ENCODE peak calls at places on chromosome 22, in seven cellular contexts. Z is dorsolateral prefrontal cortex, H is HFF-Myc, T is choroid plexus epithelial cell, G is gastrocnemius medialis, A is IMR-90, W is stomach. S is an unnamed sample.

GRCh38 chr22:37784829-37785495 is 22.8 kb upstream of the GCAT start:
- DNase-seq in T (no peak), A (no peak), W (peak), H (no peak), Z (no peak), G (peak), S (no peak)

GRCh38 chr22:45531944-45532631 is 29.4 kb downstream of the FBLN1 start:
- DNase-seq in W (no peak), H (no peak), A (no peak), T (no peak), G (no peak), Z (no peak), S (no peak)

GRCh38 chr22:32237905-32238304 is 17.2 kb downstream of the SLC5A4 start:
- DNase-seq in A (no peak), T (no peak), G (no peak), H (no peak), Z (no peak), W (no peak), S (no peak)

GRCh38 chr22:42261266-42261665 is 9.2 kb downstream of the TCF20 start:
- DNase-seq in H (no peak), G (no peak), T (peak), A (peak), Z (no peak), W (no peak), S (peak)

GRCh38 chr22:47213571-47214230 is 451.3 kb downstream of the TBC1D22A start:
- DNase-seq in Z (no peak), G (no peak), W (peak), A (no peak), T (peak), H (no peak), S (no peak)

GRCh38 chr22:17265649-17266248 is 46.5 kb upstream of the ADA2 start:
- DNase-seq in T (no peak), A (no peak), Z (no peak), H (no peak), W (no peak), G (peak), S (no peak)

GRCh38 chr22:37198290-37199102 is 10.4 kb upstream of the C1QTNF6 start:
- DNase-seq in H (no peak), Z (peak), G (peak), W (peak), T (peak), A (peak), S (peak)

GRCh38 chr22:17477401-17477833 is 85.9 kb upstream of the SLC25A18 start:
- DNase-seq in Z (no peak), A (no peak), W (no peak), G (peak), T (peak), H (no peak), S (no peak)

GRCh38 chr22:30025187-30025586 is 55.1 kb upstream of the HORMAD2 start:
- DNase-seq in W (peak), H (no peak), G (no peak), T (no peak), A (no peak), Z (no peak), S (no peak)

GRCh38 chr22:44505796-44506354 is 7.8 kb upstream of the RTL6 start:
- DNase-seq in Z (no peak), W (no peak), G (no peak), H (no peak), A (no peak), T (no peak), S (no peak)

GRCh38 chr22:45493286-45493771 is 9.4 kb upstream of the FBLN1 start:
- DNase-seq in G (peak), H (no peak), T (peak), W (no peak), Z (no peak), A (no peak), S (peak)

GRCh38 chr22:23895599-23896144 is 1.5 kb downstream of the MIF start:
- DNase-seq in G (no peak), H (no peak), T (no peak), W (no peak), A (no peak), Z (no peak), S (no peak)

GRCh38 chr22:44848296-44848741 is 95.9 kb downstream of the ARHGAP8 start:
- DNase-seq in T (no peak), H (no peak), A (peak), Z (no peak), W (no peak), G (no peak), S (no peak)

GRCh38 chr22:32338757-32339156 is 18.9 kb upstream of the RFPL3 start:
- DNase-seq in Z (no peak), W (no peak), T (no peak), G (no peak), A (no peak), H (no peak), S (no peak)

GRCh38 chr22:25554321-25555088 is 10.0 kb upstream of the GRK3 start:
- DNase-seq in Z (no peak), W (no peak), T (no peak), H (no peak), G (no peak), A (no peak), S (no peak)

GRCh38 chr22:33579448-33580093 is 340.7 kb downstream of the LARGE1 start:
- DNase-seq in T (peak), Z (no peak), H (peak), A (peak), W (peak), G (peak), S (peak)

GRCh38 chr22:37563153-37564081 is 3.1 kb downstream of the CDC42EP1 start:
- DNase-seq in A (peak), W (peak), Z (peak), G (peak), H (peak), T (peak), S (peak)

GRCh38 chr22:44245438-44245837 is 64.7 kb downstream of the PARVG start:
- DNase-seq in T (no peak), Z (no peak), A (no peak), G (no peak), H (no peak), W (peak), S (no peak)

GRCh38 chr22:45319319-45319675 is 9.6 kb downstream of the FAM118A start:
- DNase-seq in G (no peak), T (peak), W (no peak), H (no peak), A (peak), Z (no peak), S (peak)

GRCh38 chr22:46961591-46962290 is 199.3 kb downstream of the TBC1D22A start:
- DNase-seq in H (no peak), Z (no peak), W (peak), G (no peak), T (no peak), A (no peak), S (no peak)

GRCh38 chr22:24952837-24953293 is 349 bp downstream of the KIAA1671 start:
- DNase-seq in Z (peak), A (peak), T (peak), G (peak), W (peak), H (no peak), S (peak)

GRCh38 chr22:44640618-44641155 is 61.3 kb upstream of the PRR5 start:
- DNase-seq in W (no peak), Z (no peak), G (no peak), H (no peak), T (no peak), A (no peak), S (no peak)

GRCh38 chr22:24944224-24944937 is 2.1 kb downstream of the LHFPL7 start:
- DNase-seq in Z (no peak), G (no peak), A (no peak), W (no peak), H (no peak), T (no peak), S (no peak)

GRCh38 chr22:38724926-38725571 is 19.3 kb downstream of the GTPBP1 start:
- DNase-seq in G (no peak), A (peak), Z (no peak), W (no peak), H (no peak), T (peak), S (peak)

GRCh38 chr22:42969348-42969975 is 45.5 kb downstream of the PACSIN2 start:
- DNase-seq in Z (no peak), A (peak), G (no peak), T (peak), H (peak), W (no peak), S (peak)

GRCh38 chr22:23315341-23315917 is 135.1 kb downstream of the BCR start:
- DNase-seq in T (peak), G (peak), H (peak), A (peak), W (peak), Z (peak), S (peak)

GRCh38 chr22:24601217-24602104 is 1.5 kb upstream of the GGT1 start:
- DNase-seq in W (peak), Z (no peak), G (no peak), A (no peak), H (no peak), T (no peak), S (no peak)

GRCh38 chr22:29523761-29524160 is 29.8 kb downstream of the THOC5 start:
- DNase-seq in G (no peak), H (no peak), Z (no peak), A (no peak), W (no peak), T (no peak), S (no peak)

GRCh38 chr22:26561756-26562417 is 28.0 kb downstream of the TPST2 start:
- DNase-seq in G (peak), H (no peak), Z (no peak), W (peak), A (no peak), T (no peak), S (no peak)

GRCh38 chr22:34993548-34993947 is 72.4 kb upstream of the ISX start:
- DNase-seq in G (no peak), W (no peak), T (no peak), Z (no peak), H (no peak), A (no peak), S (no peak)

DNA sequence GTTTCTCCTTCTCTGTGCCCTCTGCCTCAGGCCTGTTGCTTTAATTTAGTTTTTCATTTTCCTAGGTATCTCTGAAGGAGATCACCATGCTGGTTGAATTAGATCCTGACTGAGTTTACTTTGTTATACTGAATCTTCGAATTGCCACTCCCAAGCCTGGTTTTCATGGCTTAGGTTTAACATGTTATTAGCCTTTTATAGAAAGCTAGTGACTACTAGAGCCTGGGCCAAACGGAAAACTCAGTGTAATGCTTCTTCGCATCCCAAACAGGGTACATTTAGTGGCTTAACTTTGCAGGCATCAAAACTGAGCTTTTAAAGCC is 3.6 kb downstream of the CRKL start:
- DNase-seq in A (no peak), G (no peak), Z (no peak), T (no peak), H (no peak), W (no peak), S (no peak)
- H3K4me3 ChIP-seq in A (peak), G (peak), Z (peak), T (peak), H (peak), W (no peak), S (peak)

DNA sequence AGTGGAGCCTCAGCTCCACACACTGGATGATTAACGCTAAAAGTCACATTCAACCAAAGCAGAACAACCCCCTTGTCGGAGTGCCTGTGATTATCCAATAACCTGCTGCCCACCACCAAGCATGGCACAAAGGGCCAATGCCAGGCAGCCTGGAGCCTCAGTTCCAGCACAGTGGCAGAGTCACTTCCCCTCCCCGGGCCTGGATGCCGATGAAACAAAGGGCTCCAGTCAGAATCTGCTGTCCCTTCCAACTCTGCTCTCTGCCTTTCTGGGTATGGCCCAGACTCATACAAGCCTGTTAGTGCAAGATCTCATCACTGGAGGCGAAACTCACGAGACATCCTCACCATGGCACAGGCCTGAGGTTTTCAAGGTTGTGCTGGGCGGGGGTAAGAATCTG is 52.1 kb downstream of the CLTCL1 start:
- DNase-seq in Z (peak), W (no peak), T (no peak), G (no peak), H (no peak), A (no peak), S (no peak)
- TF ChIP-seq CTCF in Z (no peak), W (no peak), T (no peak), G (no peak), H (no peak), A (no peak), S (no peak)

DNA sequence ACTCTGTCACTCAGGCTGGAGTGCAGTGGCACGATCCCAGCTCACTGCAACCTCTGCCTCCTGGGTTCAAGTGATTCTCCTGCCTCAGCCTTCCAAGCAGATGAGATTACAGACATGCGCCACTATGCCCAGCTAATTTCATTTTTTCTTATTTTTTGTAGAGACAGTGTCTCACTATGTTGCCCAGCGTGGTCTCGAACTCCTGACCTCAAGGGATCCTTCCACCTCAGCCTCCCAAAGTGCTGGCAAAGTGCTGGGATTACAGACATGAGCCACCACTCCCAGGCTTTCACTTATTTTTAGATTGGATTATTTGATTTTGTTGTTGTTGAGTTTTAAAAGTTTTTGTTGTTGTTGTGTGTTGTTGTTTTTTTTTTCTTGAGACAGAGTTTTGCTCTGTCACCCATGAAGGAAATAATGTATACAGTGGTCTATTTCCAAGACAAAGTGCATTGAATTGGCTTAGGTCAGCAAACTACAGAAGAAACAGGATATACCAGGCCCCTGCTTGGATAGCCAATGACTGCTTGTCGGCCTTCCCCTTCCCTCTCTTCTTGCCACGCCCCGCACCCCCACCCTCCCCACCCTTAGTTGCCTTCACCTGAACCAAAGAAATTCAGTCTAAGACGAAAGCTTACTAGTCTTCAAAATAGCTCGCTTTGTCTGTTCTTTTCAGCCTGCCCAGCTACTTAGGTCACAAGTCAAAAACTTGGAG is 91.8 kb upstream of the CLDN5 start:
- DNase-seq in T (no peak), A (no peak), G (no peak), H (no peak), W (no peak), Z (no peak), S (no peak)
- H3K4me3 ChIP-seq in T (no peak), A (no peak), G (no peak), H (no peak), W (no peak), Z (no peak), S (no peak)

GRCh38 chr22:50717709-50718351 is 20.2 kb upstream of the ACR start:
- DNase-seq in A (no peak), G (peak), Z (no peak), H (no peak), T (no peak), W (no peak), S (no peak)
- TF ChIP-seq CTCF in A (no peak), G (no peak), Z (peak), H (no peak), T (no peak), W (no peak), S (no peak)

DNA sequence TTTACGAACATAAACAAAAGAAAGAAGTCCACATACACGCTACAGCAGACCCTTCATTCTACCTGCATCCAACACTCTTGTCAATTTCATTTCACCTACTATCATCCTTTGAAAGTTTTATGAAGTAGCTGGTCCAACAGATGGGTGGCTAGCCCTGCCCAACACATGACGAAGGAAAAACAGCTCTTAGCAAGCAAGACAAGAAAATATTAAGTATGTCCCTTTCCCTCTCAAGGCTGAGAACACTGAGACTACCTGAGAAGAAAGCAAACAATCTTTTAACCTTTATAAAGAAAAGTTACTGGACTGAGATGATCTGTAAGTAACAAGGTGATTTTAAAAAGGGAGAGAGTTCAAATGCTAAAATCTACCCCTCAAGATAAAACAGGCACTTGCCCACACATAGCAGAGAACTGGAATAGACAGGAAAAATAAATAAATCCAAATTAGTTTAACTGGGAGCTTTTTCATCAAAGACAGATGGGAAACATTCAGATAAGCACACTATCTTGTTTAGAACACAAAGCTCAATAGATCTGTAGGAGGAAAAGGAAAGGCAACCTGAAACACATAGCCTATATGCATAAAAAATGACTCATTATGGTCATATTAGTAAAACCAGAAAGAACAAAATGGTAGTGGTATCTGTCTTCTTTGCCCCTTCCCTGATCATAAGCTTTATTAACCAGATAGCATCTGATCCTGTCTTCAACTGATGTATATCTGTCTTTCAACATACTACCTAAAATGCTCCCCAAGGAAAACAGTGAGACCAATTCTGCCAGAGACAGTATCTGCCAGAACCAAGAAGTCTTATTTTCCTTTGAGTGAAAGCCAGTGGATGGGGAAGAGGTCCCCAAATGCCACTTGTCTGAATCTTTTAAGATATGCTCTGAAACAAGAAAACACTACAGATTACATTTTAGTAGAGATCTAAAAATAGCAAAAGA is 104.3 kb downstream of the MRTFA start:
- DNase-seq in W (no peak), G (no peak), T (no peak), A (no peak), Z (no peak), H (no peak), S (no peak)
- H3K4me3 ChIP-seq in W (no peak), G (peak), T (peak), A (no peak), Z (peak), H (peak), S (peak)

GRCh38 chr22:48662476-48663150 is 1165.1 kb downstream of the BRD1 start:
- DNase-seq in H (no peak), Z (no peak), A (no peak), T (no peak), G (no peak), W (no peak), S (no peak)

GRCh38 chr22:48664586-48664985 is 1163.1 kb downstream of the BRD1 start:
- DNase-seq in H (no peak), W (no peak), Z (no peak), A (no peak), G (no peak), T (no peak), S (no peak)

GRCh38 chr22:48661984-48662383 is 1165.7 kb downstream of the BRD1 start:
- DNase-seq in W (no peak), A (no peak), Z (no peak), G (no peak), T (no peak), H (no peak), S (no peak)

GRCh38 chr22:48665286-48666010 is 1162.2 kb downstream of the BRD1 start:
- DNase-seq in G (no peak), W (no peak), H (no peak), A (no peak), Z (no peak), T (no peak), S (no peak)

DNA sequence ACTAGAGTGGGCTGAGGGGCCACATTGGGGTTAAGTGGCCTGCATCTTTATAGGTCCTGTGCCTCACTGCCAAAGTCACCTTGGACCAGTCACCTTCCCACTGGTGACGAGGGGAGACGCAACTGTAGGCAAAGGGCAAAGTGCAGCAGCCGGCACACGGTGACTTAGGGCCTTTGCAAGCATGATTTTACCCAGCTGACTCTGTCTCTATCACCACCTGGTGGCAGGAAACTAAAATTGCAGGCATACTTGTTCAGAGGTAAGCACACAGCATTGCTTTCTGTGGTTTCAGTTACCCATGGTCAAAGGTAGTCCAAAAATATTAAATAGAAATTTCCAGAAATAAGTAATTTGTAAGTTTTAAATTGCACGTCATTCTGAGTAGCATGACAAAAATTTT is 1164.4 kb downstream of the BRD1 start:
- DNase-seq in T (no peak), H (no peak), Z (no peak), W (no peak), G (no peak), A (no peak), S (no peak)
- TF ChIP-seq CTCF in T (peak), H (peak), Z (peak), W (no peak), G (no peak), A (no peak), S (peak)

GRCh38 chr22:41096391-41096790 is 4.0 kb downstream of the EP300 start:
- DNase-seq in Z (no peak), G (no peak), T (no peak), H (no peak), A (no peak), W (no peak), S (no peak)
- H3K4me3 ChIP-seq in Z (no peak), G (no peak), T (no peak), H (peak), A (no peak), W (no peak), S (no peak)

GRCh38 chr22:21660904-21661303 is 4.9 kb upstream of the PPIL2 start:
- DNase-seq in G (no peak), H (no peak), A (no peak), T (no peak), W (no peak), Z (no peak), S (no peak)

GRCh38 chr22:21661991-21662390 is 3.8 kb upstream of the PPIL2 start:
- DNase-seq in T (no peak), W (no peak), G (no peak), A (no peak), H (no peak), Z (no peak), S (no peak)

GRCh38 chr22:21659864-21660525 is 5.8 kb upstream of the PPIL2 start:
- DNase-seq in A (no peak), G (no peak), W (no peak), Z (no peak), T (no peak), H (no peak), S (no peak)

GRCh38 chr22:21657020-21657360 is 8.8 kb upstream of the PPIL2 start:
- DNase-seq in G (no peak), Z (no peak), A (no peak), T (no peak), H (no peak), W (no peak), S (no peak)

GRCh38 chr22:21657361-21658118 is 8.3 kb upstream of the PPIL2 start:
- DNase-seq in H (no peak), W (peak), Z (no peak), T (no peak), A (peak), G (peak), S (peak)
- TF ChIP-seq CTCF in H (no peak), W (no peak), Z (peak), T (no peak), A (no peak), G (no peak), S (no peak)